ENCODE peak calls at places on chromosomes 1 and 21, in six cellular contexts. T, M, G, J, P and O are unnamed samples.

GRCh38 chr21:25735895-25736597 is 1.3 kb downstream of the GABPA start:
- DNase-seq in G (no peak), M (peak), T (peak), J (no peak), P (no peak), O (peak)

GRCh38 chr21:42093991-42094417 is 22.9 kb downstream of the UMODL1 start:
- DNase-seq in G (no peak), T (peak), M (peak), J (peak), P (no peak), O (peak)

GRCh38 chr1:246582301-246583055 is 16.2 kb downstream of the CNST start:
- DNase-seq in T (no peak), M (no peak), G (no peak), J (no peak), P (no peak), O (no peak)

GRCh38 chr1:183674339-183674738 is 21.2 kb upstream of the APOBEC4 start:
- DNase-seq in J (no peak), T (peak), M (no peak), G (no peak), P (no peak), O (no peak)

GRCh38 chr1:206684478-206685255 is at the start of gene MAPKAPK2:
- DNase-seq in G (no peak), J (peak), P (peak), M (peak), T (peak), O (peak)

GRCh38 chr1:156749429-156750118 is 1.9 kb downstream of the HDGF start:
- DNase-seq in T (no peak), M (no peak), J (no peak), G (no peak), P (no peak), O (peak)

GRCh38 chr1:207423560-207424292 is 30.4 kb upstream of the CR2 start:
- DNase-seq in J (peak), T (no peak), G (no peak), P (no peak), M (no peak), O (no peak)

GRCh38 chr1:67590329-67590728 is 94.7 kb upstream of the GADD45A start:
- DNase-seq in J (no peak), G (no peak), T (peak), P (no peak), M (peak), O (no peak)

GRCh38 chr1:202781180-202781579 is 27.0 kb downstream of the KDM5B start:
- DNase-seq in J (no peak), T (no peak), G (no peak), P (no peak), M (no peak), O (no peak)

GRCh38 chr1:226581650-226582330 is 33.2 kb downstream of the STUM start:
- DNase-seq in T (no peak), M (no peak), J (no peak), G (no peak), P (no peak), O (no peak)

GRCh38 chr21:42670058-42670830 is 16.8 kb downstream of the PDE9A start:
- DNase-seq in M (no peak), P (no peak), G (no peak), J (no peak), T (no peak), O (no peak)

GRCh38 chr1:156467906-156468305 is 32.7 kb downstream of the MEF2D start:
- DNase-seq in J (no peak), M (no peak), P (no peak), T (no peak), G (no peak), O (no peak)

GRCh38 chr1:27968692-27969091 is 8.9 kb downstream of the XKR8 start:
- DNase-seq in M (no peak), P (no peak), J (peak), G (no peak), T (peak), O (peak)

GRCh38 chr1:19045898-19046889 is 89.7 kb upstream of the IFFO2 start:
- DNase-seq in T (no peak), P (no peak), G (no peak), M (no peak), J (no peak), O (peak)

GRCh38 chr21:46443910-46444309 is 14.8 kb upstream of the DIP2A start:
- DNase-seq in T (no peak), G (no peak), J (no peak), P (no peak), M (no peak), O (no peak)

GRCh38 chr1:111475706-111476105 is 1.9 kb downstream of the C1orf162 start:
- DNase-seq in T (no peak), G (no peak), P (no peak), M (no peak), J (no peak), O (no peak)

GRCh38 chr1:75067975-75068374 is 66.2 kb upstream of the LHX8 start:
- DNase-seq in G (no peak), P (no peak), J (no peak), M (no peak), T (no peak), O (no peak)